ENCODE peak calls at places on chromosomes 11 and 22, in four cellular contexts. P is left kidney, D is pons, V is M059J. U is an unnamed sample.

GRCh38 chr11:18145025-18145424 is 12.7 kb downstream of the MRGPRX3 start:
- DNase-seq in P (no peak), D (no peak), V (no peak), U (no peak)

GRCh38 chr11:69166186-69167115 is 10.7 kb downstream of the SMIM38 start:
- DNase-seq in P (no peak), D (peak; percentile 33), V (peak; percentile 87), U (no peak)

GRCh38 chr22:24146190-24146616 is 35.1 kb upstream of the SUSD2 start:
- DNase-seq in P (peak; percentile 88), D (peak; percentile 64), V (peak; percentile 68), U (peak; percentile 35)

GRCh38 chr22:31488988-31489617 is 539 bp downstream of the EIF4ENIF1 start:
- DNase-seq in P (peak; percentile 80), D (peak; percentile 14), V (peak; percentile 28), U (peak; percentile 2)

GRCh38 chr11:16770016-16770415 is 31.6 kb downstream of the C11orf58 start:
- DNase-seq in P (no peak), D (no peak), V (no peak), U (no peak)

GRCh38 chr11:73244589-73245240 is 26.6 kb downstream of the P2RY2 start:
- DNase-seq in P (no peak), D (no peak), V (no peak), U (no peak)

GRCh38 chr11:48109046-48109666 is 107.5 kb upstream of the OR4B1 start:
- DNase-seq in P (peak; percentile 82), D (peak; percentile 80), V (peak; percentile 80), U (peak; percentile 68)

GRCh38 chr22:39598017-39598965 is 27.7 kb downstream of the CACNA1I start:
- DNase-seq in P (peak; percentile 81), D (no peak), V (no peak), U (no peak)